ENCODE peak calls at places on chromosomes 12 and 14, in seven cellular contexts. I is left ventricle myocardium inferior, Q is lung, X is A549, A is HFF-Myc, O is fibroblast of pulmonary artery, G is fibroblast of villous mesenchyme. C is an unnamed sample.
A peak's percentile ranks its signal among the peaks of the same experiment; 100 is the strongest.

GRCh38 chr12:89160716-89161123 is 191.6 kb downstream of the DUSP6 start:
- DNase-seq in Q (peak; percentile 58), O (peak; percentile 70), A (no peak), X (no peak), G (peak; percentile 81), I (peak; percentile 67), C (no peak)

GRCh38 chr12:15122349-15122748 is 98.9 kb downstream of the RERG start:
- DNase-seq in Q (no peak), G (no peak), O (no peak), X (no peak), I (no peak), A (no peak), C (no peak)

GRCh38 chr14:85437143-85437542 is 92.8 kb upstream of the FLRT2 start:
- DNase-seq in X (peak; percentile 41), Q (no peak), G (no peak), A (no peak), O (peak; percentile 36), I (no peak), C (no peak)

GRCh38 chr12:76460807-76461206 is 98.8 kb downstream of the OSBPL8 start:
- DNase-seq in X (no peak), A (no peak), G (no peak), O (no peak), Q (no peak), I (no peak), C (no peak)

GRCh38 chr12:24943947-24944597 is 4.8 kb downstream of the BCAT1 start:
- DNase-seq in X (no peak), I (no peak), G (peak; percentile 47), O (no peak), Q (no peak), A (no peak), C (no peak)

GRCh38 chr14:35821546-35822411 is 4.4 kb upstream of the BRMS1L start:
- DNase-seq in O (peak; percentile 65), G (peak; percentile 46), I (no peak), X (peak; percentile 50), Q (no peak), A (peak; percentile 21), C (peak; percentile 13)

GRCh38 chr12:118773956-118774723 is 207.2 kb upstream of the SRRM4 start:
- DNase-seq in Q (no peak), G (no peak), X (no peak), O (no peak), I (no peak), A (no peak), C (no peak)

GRCh38 chr12:67018105-67018504 is 251.1 kb upstream of the CAND1 start:
- DNase-seq in X (no peak), I (no peak), O (no peak), G (no peak), A (no peak), Q (no peak), C (no peak)

GRCh38 chr14:52402812-52403526 is 88.9 kb downstream of the PTGER2 start:
- DNase-seq in Q (no peak), G (no peak), O (peak; percentile 34), I (no peak), A (no peak), X (no peak), C (no peak)

GRCh38 chr12:690466-690865 is 27.2 kb upstream of the NINJ2 start:
- DNase-seq in X (no peak), O (peak; percentile 22), G (no peak), Q (no peak), A (no peak), I (no peak), C (no peak)

GRCh38 chr12:124502379-124502778 is 65.0 kb downstream of the NCOR2 start:
- DNase-seq in X (no peak), I (no peak), Q (no peak), G (no peak), O (no peak), A (no peak), C (no peak)

GRCh38 chr14:49939884-49940510 is 47.1 kb downstream of the ARF6 start:
- DNase-seq in I (no peak), O (no peak), A (no peak), X (no peak), Q (no peak), G (no peak), C (no peak)

GRCh38 chr14:49945448-49946319 is 52.8 kb downstream of the ARF6 start:
- DNase-seq in I (no peak), O (no peak), A (no peak), X (no peak), G (peak; percentile 79), Q (no peak), C (peak; percentile 42)

GRCh38 chr14:49942090-49942489 is 49.2 kb downstream of the ARF6 start:
- DNase-seq in Q (no peak), A (no peak), I (no peak), O (no peak), G (no peak), X (no peak), C (no peak)

GRCh38 chr14:49944501-49944900 is 51.6 kb downstream of the ARF6 start:
- DNase-seq in I (no peak), A (no peak), Q (no peak), X (no peak), G (no peak), O (no peak), C (no peak)

GRCh38 chr14:49940805-49941421 is 48.0 kb downstream of the ARF6 start:
- DNase-seq in G (peak; percentile 60), X (no peak), Q (no peak), I (no peak), O (peak; percentile 60), A (no peak), C (peak; percentile 56)
- H3K4me3 ChIP-seq in G (no peak overlapping the region), X (no peak overlapping the region), Q (no peak overlapping the region), I (no peak overlapping the region), O (no peak overlapping the region), A (no peak overlapping the region), C (no peak overlapping the region)

DNA sequence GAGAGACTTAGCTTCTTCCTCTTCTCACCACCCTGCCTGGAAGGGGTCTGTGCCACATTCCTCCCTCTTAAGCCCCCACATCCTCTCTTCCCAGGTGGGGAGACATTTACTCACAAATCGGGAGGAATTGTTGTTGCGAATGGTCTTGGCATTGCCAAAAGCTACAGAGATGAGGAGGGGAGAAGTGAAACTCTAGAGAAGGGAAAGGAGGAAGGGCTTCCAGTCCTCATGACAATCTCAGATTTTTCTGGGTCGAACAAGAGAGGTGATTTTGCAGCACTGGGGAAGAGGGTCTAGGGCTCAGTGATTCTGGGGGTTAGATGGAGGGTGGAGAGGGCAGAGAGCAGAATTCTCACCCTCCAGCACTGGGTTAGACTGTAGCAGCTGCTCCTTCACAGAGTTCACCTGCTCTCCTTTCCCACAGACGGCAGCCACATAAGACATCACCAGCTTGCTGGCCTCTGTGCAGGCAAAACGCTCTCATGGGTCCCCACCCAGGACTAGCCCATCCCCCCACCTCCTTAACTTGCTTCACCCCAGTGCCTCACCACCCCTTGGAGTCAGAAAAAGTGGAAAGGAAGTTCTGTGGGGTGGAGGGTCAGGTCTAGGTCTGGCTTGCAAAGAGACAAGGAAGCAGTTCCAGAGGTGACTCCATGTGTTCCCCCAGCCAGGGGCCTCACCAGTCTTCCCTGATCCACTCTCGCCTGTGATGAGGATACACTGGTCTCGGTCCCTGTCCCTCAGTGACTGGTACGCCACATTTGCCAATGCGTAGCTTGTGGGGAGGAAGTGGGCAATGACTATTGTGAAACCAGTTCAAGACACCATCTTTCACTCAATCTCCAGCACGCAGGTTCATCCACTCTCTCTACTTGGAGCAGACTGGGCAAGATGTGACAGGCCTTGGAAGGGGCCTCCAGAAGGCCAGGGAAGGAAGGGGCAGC is 2.7 kb downstream of the MYO1A start:
- DNase-seq in I (no peak), A (no peak), Q (no peak), O (no peak), X (no peak), G (no peak), C (no peak)
- H3K4me3 ChIP-seq in I (no peak overlapping the region), A (no peak overlapping the region), Q (no peak overlapping the region), O (no peak overlapping the region), X (no peak overlapping the region), G (no peak overlapping the region), C (peak overlapping the region; percentile 5)

GRCh38 chr14:90061849-90062794 is at the start of gene KCNK13:
- DNase-seq in G (no peak), I (peak; percentile 20), Q (no peak), A (no peak), O (no peak), X (no peak), C (peak; percentile 5)

GRCh38 chr14:90058876-90059458 is 2.8 kb upstream of the KCNK13 start:
- DNase-seq in G (peak; percentile 33), O (no peak), Q (no peak), X (no peak), I (no peak), A (no peak), C (no peak)

GRCh38 chr14:90060312-90060964 is 1.4 kb upstream of the KCNK13 start:
- DNase-seq in G (peak; percentile 55), I (peak; percentile 42), X (peak; percentile 48), O (peak; percentile 47), Q (no peak), A (no peak), C (peak; percentile 19)

GRCh38 chr14:90060965-90061848 is 587 bp upstream of the KCNK13 start:
- DNase-seq in A (no peak), G (no peak), X (no peak), O (no peak), Q (no peak), I (no peak), C (peak; percentile 1)

GRCh38 chr14:90062852-90063539 is 1.2 kb downstream of the KCNK13 start:
- DNase-seq in I (no peak), G (no peak), A (no peak), O (no peak), Q (no peak), X (no peak), C (no peak)
- H3K4me3 ChIP-seq in I (peak overlapping the region; percentile 70), G (no peak overlapping the region), A (no peak overlapping the region), O (no peak overlapping the region), Q (no peak overlapping the region), X (no peak overlapping the region), C (peak overlapping the region; percentile 32)

GRCh38 chr14:89721330-89721729 is 233.2 kb downstream of the EFCAB11 start:
- DNase-seq in A (no peak), G (no peak), X (no peak), I (no peak), Q (no peak), O (no peak), C (no peak)

GRCh38 chr14:89719371-89720075 is 235.0 kb downstream of the EFCAB11 start:
- DNase-seq in Q (no peak), X (no peak), A (no peak), I (no peak), O (no peak), G (no peak), C (no peak)

GRCh38 chr14:89720076-89720687 is 234.3 kb downstream of the EFCAB11 start:
- DNase-seq in A (no peak), G (no peak), O (no peak), X (no peak), Q (no peak), I (no peak), C (peak; percentile 34)

GRCh38 chr14:89721991-89722390 is 232.5 kb downstream of the EFCAB11 start:
- DNase-seq in Q (no peak), X (no peak), G (peak; percentile 9), O (no peak), A (no peak), I (no peak), C (no peak)

DNA sequence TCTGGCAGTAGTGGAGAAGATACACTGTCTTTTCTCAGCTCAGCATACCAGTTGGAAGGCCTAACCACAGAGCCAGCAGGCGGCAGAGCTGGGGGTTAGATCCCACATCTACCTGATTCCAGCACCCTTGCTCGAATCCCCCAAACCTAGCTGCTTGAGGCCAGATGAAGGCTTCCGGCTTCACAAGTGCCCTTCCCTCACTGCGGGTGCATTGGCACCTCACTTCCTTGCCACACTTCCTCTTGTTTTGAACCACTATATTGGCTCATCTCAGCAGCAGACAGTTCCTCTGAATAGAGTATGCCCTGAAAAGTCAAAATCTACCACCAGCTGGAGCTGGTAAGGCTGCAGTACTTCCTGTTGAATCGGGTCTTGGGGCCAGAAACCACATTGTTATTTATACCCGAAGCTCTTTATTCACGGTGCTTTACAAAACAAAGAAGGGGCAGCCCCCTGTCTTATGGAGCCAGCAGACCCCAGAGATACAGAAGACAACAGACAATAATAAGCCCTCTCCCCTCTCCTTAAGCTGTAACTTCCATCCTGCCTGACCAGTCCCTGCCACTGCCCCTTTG is 233.7 kb downstream of the EFCAB11 start:
- DNase-seq in I (peak; percentile 23), A (no peak), Q (peak; percentile 38), O (no peak), G (no peak), X (no peak), C (peak; percentile 85)
- H3K4me3 ChIP-seq in I (no peak overlapping the region), A (no peak overlapping the region), Q (no peak overlapping the region), O (no peak overlapping the region), G (no peak overlapping the region), X (no peak overlapping the region), C (peak overlapping the region; percentile 39)

C was measured in CD4-positive, alpha-beta memory T cell.